ENCODE peak calls at places on chromosomes 2 and 18, in six cellular contexts. K is NCI-H1092; M is activated CD8-positive, alpha-beta memory T cell treated with anti-CD3 and anti-CD28 coated beads, Interleukin-2, amount 50 U/mL, for 4 hours; I is HFF-Myc; J is dorsolateral prefrontal cortex; B is activated T-helper 1 cell treated with anti-CD3 and anti-CD28 coated beads, Interleukin-2, amount 50 U/mL, for 16 hours. R is an unnamed sample.

GRCh38 chr2:132884692-132885091 is 214.7 kb upstream of the LYPD1 start:
- DNase-seq in K (peak), M (no peak), I (no peak), J (no peak), B (no peak), R (no peak)

GRCh38 chr18:25494888-25495287 is 142.9 kb upstream of the ZNF521 start:
- DNase-seq in K (no peak), M (no peak), I (no peak), J (no peak), B (no peak), R (no peak)

GRCh38 chr2:47201224-47201623 is 46.1 kb upstream of the STPG4 start:
- DNase-seq in K (no peak), M (no peak), I (no peak), J (no peak), B (no peak), R (no peak)

GRCh38 chr18:9867454-9867732 is 18.4 kb upstream of the TXNDC2 start:
- DNase-seq in K (no peak), M (no peak), I (no peak), J (no peak), B (no peak), R (no peak)

GRCh38 chr2:194182888-194183287 is 1474.1 kb upstream of the SLC39A10 start:
- DNase-seq in K (no peak), M (no peak), I (no peak), J (no peak), B (no peak), R (no peak)

GRCh38 chr18:24914148-24914525 is 437.8 kb downstream of the ZNF521 start:
- DNase-seq in K (no peak), M (no peak), I (no peak), J (no peak), B (no peak), R (no peak)

GRCh38 chr2:233275223-233275622 is 23.8 kb downstream of the ATG16L1 start:
- DNase-seq in K (no peak), M (no peak), I (no peak), J (no peak), B (no peak), R (no peak)

GRCh38 chr2:65612654-65613053 is 180.3 kb upstream of the SPRED2 start:
- DNase-seq in K (no peak), M (no peak), I (peak), J (no peak), B (no peak), R (no peak)

GRCh38 chr2:85439986-85440385 is 21.5 kb downstream of the SH2D6 start:
- DNase-seq in K (no peak), M (no peak), I (no peak), J (no peak), B (no peak), R (no peak)

GRCh38 chr2:73894475-73894850 is 1.7 kb downstream of the ACTG2 start:
- DNase-seq in K (no peak), M (no peak), I (no peak), J (no peak), B (no peak), R (no peak)

GRCh38 chr2:13652531-13653313 is 936.0 kb downstream of the TRIB2 start:
- DNase-seq in K (no peak), M (no peak), I (no peak), J (no peak), B (no peak), R (no peak)

GRCh38 chr18:42296723-42297122 is 341.7 kb downstream of the PIK3C3 start:
- DNase-seq in K (no peak), M (no peak), I (no peak), J (no peak), B (no peak), R (no peak)

GRCh38 chr2:10101491-10101890 is 21.0 kb upstream of the RRM2 start:
- DNase-seq in K (no peak), M (no peak), I (no peak), J (no peak), B (no peak), R (peak)

GRCh38 chr2:175844169-175844568 is 157.9 kb downstream of the LNPK start:
- DNase-seq in K (no peak), M (no peak), I (no peak), J (no peak), B (no peak), R (no peak)

GRCh38 chr2:11598228-11598731 is 64.4 kb downstream of the GREB1 start:
- DNase-seq in K (no peak), M (no peak), I (no peak), J (no peak), B (no peak), R (no peak)

GRCh38 chr2:216857131-216857550 is 2.7 kb downstream of the TNP1 start:
- DNase-seq in K (no peak), M (no peak), I (no peak), J (no peak), B (no peak), R (no peak)

GRCh38 chr2:75788925-75789324 is 78.2 kb upstream of the GCFC2 start:
- DNase-seq in K (no peak), M (no peak), I (no peak), J (no peak), B (no peak), R (no peak)

GRCh38 chr18:35998967-35999366 is 26.5 kb downstream of the RMP24 start:
- DNase-seq in K (no peak), M (no peak), I (no peak), J (no peak), B (no peak), R (no peak)

GRCh38 chr2:65063426-65063825 is 7.2 kb downstream of the CEP68 start:
- DNase-seq in K (no peak), M (no peak), I (no peak), J (no peak), B (no peak), R (peak)

GRCh38 chr2:43214253-43214652 is 12.2 kb downstream of the ZFP36L2 start:
- DNase-seq in K (no peak), M (no peak), I (no peak), J (no peak), B (no peak), R (peak)

GRCh38 chr2:235432741-235433520 is 60.9 kb upstream of the AGAP1 start:
- DNase-seq in K (peak), M (no peak), I (no peak), J (no peak), B (no peak), R (no peak)

GRCh38 chr18:80253871-80254492 is 6.7 kb upstream of the PARD6G start:
- DNase-seq in K (no peak), M (no peak), I (no peak), J (no peak), B (no peak), R (peak)

GRCh38 chr2:16621348-16621747 is 44.3 kb downstream of the CYRIA start:
- DNase-seq in K (no peak), M (no peak), I (no peak), J (no peak), B (no peak), R (no peak)

GRCh38 chr2:45154144-45154543 is 144.9 kb upstream of the SIX2 start:
- DNase-seq in K (no peak), M (no peak), I (no peak), J (no peak), B (no peak), R (no peak)

GRCh38 chr2:97748397-97748796 is 35.0 kb downstream of the ZAP70 start:
- DNase-seq in K (no peak), M (peak), I (no peak), J (no peak), B (peak), R (peak)

GRCh38 chr2:45769786-45770576 is 118.5 kb downstream of the PRKCE start:
- DNase-seq in K (no peak), M (no peak), I (no peak), J (no peak), B (no peak), R (no peak)

GRCh38 chr2:68961380-68961779 is 8.7 kb upstream of the GKN2 start:
- DNase-seq in K (no peak), M (no peak), I (no peak), J (no peak), B (no peak), R (no peak)

GRCh38 chr2:95215018-95215612 is 7.8 kb downstream of the ZNF892 start:
- DNase-seq in K (no peak), M (no peak), I (no peak), J (no peak), B (no peak), R (no peak)

GRCh38 chr2:190583507-190584337 is 49.2 kb upstream of the NEMP2 start:
- DNase-seq in K (no peak), M (no peak), I (no peak), J (no peak), B (no peak), R (no peak)

GRCh38 chr18:25190468-25190867 is 161.5 kb downstream of the ZNF521 start:
- DNase-seq in K (no peak), M (no peak), I (no peak), J (no peak), B (no peak), R (no peak)

GRCh38 chr2:3001595-3002184 is 375.9 kb downstream of the EIPR1 start:
- DNase-seq in K (no peak), M (no peak), I (no peak), J (no peak), B (no peak), R (peak)

GRCh38 chr18:10436160-10436559 is 18.3 kb upstream of the APCDD1 start:
- DNase-seq in K (no peak), M (no peak), I (no peak), J (no peak), B (no peak), R (no peak)

GRCh38 chr18:76080430-76080829 is 414.6 kb downstream of the ZNF516 start:
- DNase-seq in K (no peak), M (no peak), I (no peak), J (no peak), B (no peak), R (no peak)

GRCh38 chr2:7497223-7497622 is 580.0 kb downstream of the RNF144A start:
- DNase-seq in K (no peak), M (no peak), I (no peak), J (no peak), B (no peak), R (peak)

GRCh38 chr18:70261141-70261788 is 27.6 kb upstream of the SOCS6 start:
- DNase-seq in K (peak), M (no peak), I (no peak), J (no peak), B (no peak), R (no peak)

GRCh38 chr2:237694423-237695194 is 67.2 kb downstream of the LRRFIP1 start:
- DNase-seq in K (no peak), M (no peak), I (no peak), J (no peak), B (no peak), R (no peak)

GRCh38 chr18:79580481-79581171 is 99.0 kb upstream of the CTDP1 start:
- DNase-seq in K (no peak), M (peak), I (no peak), J (peak), B (no peak), R (no peak)

GRCh38 chr18:24190590-24190989 is 51.7 kb downstream of the CABYR start:
- DNase-seq in K (no peak), M (no peak), I (no peak), J (no peak), B (no peak), R (no peak)

GRCh38 chr2:187819624-187820023 is 265.4 kb upstream of the TFPI start:
- DNase-seq in K (no peak), M (no peak), I (no peak), J (no peak), B (no peak), R (no peak)

R was measured in H7.